ENCODE peak calls at places on chromosomes 3 and 15, in four cellular contexts. W is HL-60, G is T-helper 2 cell, N is endothelial cell of umbilical vein. O is an unnamed sample.

GRCh38 chr15:90845201-90845949 is 23.0 kb upstream of the FURIN start:
- DNase-seq in W (peak; percentile 87), G (peak; percentile 83), N (no peak), O (no peak)

GRCh38 chr15:35783203-35783602 is 237.2 kb upstream of the DPH6 start:
- DNase-seq in G (no peak), W (no peak), N (no peak), O (no peak)

GRCh38 chr3:127955680-127956079 is 40.6 kb downstream of the KBTBD12 start:
- DNase-seq in G (no peak), W (no peak), N (no peak), O (no peak)

GRCh38 chr15:32909431-32909830 is 191.6 kb downstream of the GREM1 start:
- DNase-seq in G (no peak), W (no peak), N (peak; percentile 25), O (peak; percentile 16)

GRCh38 chr3:38588276-38588971 is 61.1 kb downstream of the SCN5A start:
- DNase-seq in N (no peak), G (no peak), W (no peak), O (no peak)

GRCh38 chr3:69292959-69293574 is 92.8 kb downstream of the FRMD4B start:
- DNase-seq in G (no peak), W (no peak), N (no peak), O (no peak)

GRCh38 chr3:32280262-32280910 is 41.9 kb downstream of the CMTM8 start:
- DNase-seq in N (no peak), G (no peak), W (no peak), O (peak; percentile 8)

GRCh38 chr15:69718916-69719315 is 266.3 kb downstream of the RPLP1 start:
- DNase-seq in W (peak; percentile 95), N (no peak), G (peak; percentile 33), O (no peak)

GRCh38 chr15:69300129-69300588 is 1.4 kb downstream of the PAQR5 start:
- DNase-seq in W (peak; percentile 9), G (no peak), N (no peak), O (no peak)

GRCh38 chr3:187445352-187445751 is 77.2 kb downstream of the RTP4 start:
- DNase-seq in G (no peak), N (no peak), W (no peak), O (no peak)

GRCh38 chr15:92385096-92385495 is 8.6 kb upstream of the ST8SIA2 start:
- DNase-seq in N (no peak), W (no peak), G (no peak), O (no peak)

GRCh38 chr3:32706348-32707025 is 21.5 kb downstream of the CNOT10 start:
- DNase-seq in N (no peak), G (no peak), W (no peak), O (no peak)

GRCh38 chr3:108044699-108045098 is 46.1 kb downstream of the CD47 start:
- DNase-seq in W (no peak), G (no peak), N (no peak), O (no peak)

GRCh38 chr15:100913961-100914360 is 5.2 kb upstream of the LRRK1 start:
- DNase-seq in G (no peak), N (no peak), W (no peak), O (no peak)

GRCh38 chr3:33076952-33077351 is 20.0 kb downstream of the GLB1 start:
- DNase-seq in G (no peak), W (no peak), N (no peak), O (no peak)

GRCh38 chr15:73325191-73325980 is 43.4 kb downstream of the HCN4 start:
- DNase-seq in N (no peak), G (peak; percentile 17), W (no peak), O (no peak)

GRCh38 chr3:185825639-185826481 is 1.0 kb upstream of the IGF2BP2 start:
- DNase-seq in W (no peak), N (peak; percentile 40), G (peak; percentile 60), O (peak; percentile 59)

GRCh38 chr3:62376906-62377865 is 3.8 kb upstream of the FEZF2 start:
- DNase-seq in N (no peak), G (no peak), W (no peak), O (no peak)

O was measured in lung microvascular endothelial cell.